ENCODE peak calls at places on chromosomes 5 and 9, in four cellular contexts. One of them, this sample, is unnamed.

GRCh38 chr9:87512321-87512720 is 14.7 kb downstream of the DAPK1 start:
- DNase-seq in brain microvascular endothelial cell: no peak
- DNase-seq in transverse colon: no peak
- DNase-seq in effector memory CD4-positive, alpha-beta T cell: no peak
- DNase-seq in this sample: no peak

GRCh38 chr5:74440341-74440740 is 200.2 kb downstream of the ENC1 start:
- DNase-seq in brain microvascular endothelial cell: no peak
- DNase-seq in transverse colon: no peak
- DNase-seq in effector memory CD4-positive, alpha-beta T cell: no peak
- DNase-seq in this sample: no peak

GRCh38 chr5:122701640-122702523 is 73.0 kb upstream of the SNX2 start:
- DNase-seq in brain microvascular endothelial cell: no peak
- DNase-seq in transverse colon: peak; percentile 9
- DNase-seq in effector memory CD4-positive, alpha-beta T cell: no peak
- DNase-seq in this sample: no peak

GRCh38 chr5:111655169-111655924 is 101.6 kb downstream of the NREP start:
- DNase-seq in brain microvascular endothelial cell: peak; percentile 22
- DNase-seq in transverse colon: no peak
- DNase-seq in effector memory CD4-positive, alpha-beta T cell: no peak
- DNase-seq in this sample: peak; percentile 13

GRCh38 chr5:43231977-43232376 is 40.0 kb downstream of the NIM1K start:
- DNase-seq in brain microvascular endothelial cell: peak; percentile 4
- DNase-seq in transverse colon: no peak
- DNase-seq in effector memory CD4-positive, alpha-beta T cell: no peak
- DNase-seq in this sample: no peak

GRCh38 chr9:128703616-128704355 is 1.5 kb downstream of the PKN3 start:
- DNase-seq in brain microvascular endothelial cell: no peak
- DNase-seq in transverse colon: no peak
- DNase-seq in effector memory CD4-positive, alpha-beta T cell: no peak
- DNase-seq in this sample: no peak

GRCh38 chr5:33894566-33894965 is 2.8 kb upstream of the ADAMTS12 start:
- DNase-seq in brain microvascular endothelial cell: peak; percentile 54
- DNase-seq in transverse colon: no peak
- DNase-seq in effector memory CD4-positive, alpha-beta T cell: no peak
- DNase-seq in this sample: no peak

GRCh38 chr9:126673689-126674364 is 60.1 kb downstream of the LMX1B start:
- DNase-seq in brain microvascular endothelial cell: no peak
- DNase-seq in transverse colon: no peak
- DNase-seq in effector memory CD4-positive, alpha-beta T cell: no peak
- DNase-seq in this sample: peak; percentile 42

GRCh38 chr5:95841914-95842812 is 19.6 kb upstream of the GLRX start:
- DNase-seq in brain microvascular endothelial cell: no peak
- DNase-seq in transverse colon: peak; percentile 56
- DNase-seq in effector memory CD4-positive, alpha-beta T cell: no peak
- DNase-seq in this sample: no peak

GRCh38 chr9:71112866-71113265 is 8.6 kb downstream of the TRPM3 start:
- DNase-seq in brain microvascular endothelial cell: no peak
- DNase-seq in transverse colon: no peak
- DNase-seq in effector memory CD4-positive, alpha-beta T cell: no peak
- DNase-seq in this sample: no peak

GRCh38 chr9:117247271-117247670 is 167.6 kb downstream of the ASTN2 start:
- DNase-seq in brain microvascular endothelial cell: no peak
- DNase-seq in transverse colon: no peak
- DNase-seq in effector memory CD4-positive, alpha-beta T cell: no peak
- DNase-seq in this sample: peak; percentile 19

GRCh38 chr9:92807757-92808725 is 43.4 kb upstream of the BICD2 start:
- DNase-seq in brain microvascular endothelial cell: no peak
- DNase-seq in transverse colon: peak; percentile 11
- DNase-seq in effector memory CD4-positive, alpha-beta T cell: no peak
- DNase-seq in this sample: no peak

GRCh38 chr5:150209020-150209635 is 19.3 kb downstream of the SLC6A7 start:
- DNase-seq in brain microvascular endothelial cell: peak; percentile 83
- DNase-seq in transverse colon: peak; percentile 85
- DNase-seq in effector memory CD4-positive, alpha-beta T cell: no peak
- DNase-seq in this sample: no peak

GRCh38 chr5:55570026-55570425 is 35.3 kb upstream of the PLPP1 start:
- DNase-seq in brain microvascular endothelial cell: peak; percentile 42
- DNase-seq in transverse colon: no peak
- DNase-seq in effector memory CD4-positive, alpha-beta T cell: no peak
- DNase-seq in this sample: no peak

GRCh38 chr9:131366745-131367401 is 27.0 kb upstream of the PRRC2B start:
- DNase-seq in brain microvascular endothelial cell: peak; percentile 38
- DNase-seq in transverse colon: peak; percentile 25
- DNase-seq in effector memory CD4-positive, alpha-beta T cell: no peak
- DNase-seq in this sample: peak; percentile 69

DNA sequence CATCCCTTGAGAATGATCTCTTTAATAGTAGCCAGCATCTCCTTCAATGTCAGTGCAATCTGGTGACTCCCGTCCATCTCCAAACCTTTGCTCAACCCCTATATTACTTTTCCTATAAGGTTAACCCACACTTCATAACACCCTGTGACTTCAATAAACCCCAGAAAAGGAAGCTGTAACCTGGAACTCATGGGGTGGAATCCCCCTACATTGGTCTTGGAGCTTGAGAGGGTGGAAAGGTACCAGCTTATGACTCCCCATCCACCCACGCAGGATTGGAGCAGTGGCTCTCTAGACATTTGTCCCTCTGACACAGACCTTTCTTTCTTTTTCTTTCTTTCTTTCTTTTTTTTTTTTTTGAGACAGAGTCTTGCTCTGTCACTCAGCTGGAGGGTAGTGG is 54.7 kb upstream of the ZFR start:
- DNase-seq in brain microvascular endothelial cell: no peak
- DNase-seq in transverse colon: no peak
- DNase-seq in effector memory CD4-positive, alpha-beta T cell: no peak
- DNase-seq in this sample: no peak
- H3K27me3 ChIP-seq in brain microvascular endothelial cell: peaks cover 4% of the 10 kb centered on the region
- H3K27me3 ChIP-seq in transverse colon: no peaks in the 10 kb centered on the region
- H3K27me3 ChIP-seq in effector memory CD4-positive, alpha-beta T cell: no peaks in the 10 kb centered on the region
- H3K27me3 ChIP-seq in this sample: no peaks in the 10 kb centered on the region

GRCh38 chr5:39584921-39585320 is 160.1 kb upstream of the DAB2 start:
- DNase-seq in brain microvascular endothelial cell: peak; percentile 49
- DNase-seq in transverse colon: no peak
- DNase-seq in effector memory CD4-positive, alpha-beta T cell: no peak
- DNase-seq in this sample: no peak

GRCh38 chr5:39579750-39580149 is 155.0 kb upstream of the DAB2 start:
- DNase-seq in brain microvascular endothelial cell: no peak
- DNase-seq in transverse colon: no peak
- DNase-seq in effector memory CD4-positive, alpha-beta T cell: no peak
- DNase-seq in this sample: no peak

GRCh38 chr5:39580702-39581498 is 156.1 kb upstream of the DAB2 start:
- DNase-seq in brain microvascular endothelial cell: peak; percentile 10
- DNase-seq in transverse colon: no peak
- DNase-seq in effector memory CD4-positive, alpha-beta T cell: no peak
- DNase-seq in this sample: no peak

DNA sequence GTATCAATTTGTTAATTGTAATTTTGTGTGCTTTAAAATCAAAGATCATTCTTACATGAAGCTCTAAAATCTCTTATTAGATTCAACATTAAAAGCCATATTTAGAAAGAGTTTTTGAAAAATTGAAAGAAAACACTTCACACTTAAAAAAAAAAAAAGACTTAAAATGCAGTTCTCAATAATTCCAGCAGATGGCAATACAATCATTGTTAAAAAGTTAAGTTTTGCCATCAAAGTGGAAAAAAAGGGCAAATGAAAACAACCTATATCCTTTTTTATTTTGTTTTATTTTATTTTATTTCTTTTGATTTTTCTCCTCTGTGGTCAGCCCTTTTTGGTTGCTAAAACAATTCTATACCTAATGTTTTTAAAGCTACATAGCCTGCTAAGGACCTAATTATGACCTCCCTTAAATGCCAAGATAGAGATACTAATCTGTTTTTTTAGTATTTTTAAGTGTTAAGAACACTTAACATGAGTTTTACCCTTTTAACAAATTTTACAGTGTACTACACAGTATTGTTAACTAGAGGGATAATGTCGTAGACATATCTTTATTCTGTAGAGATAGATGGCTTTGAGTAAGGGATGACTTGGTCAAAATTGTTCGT is 154.2 kb upstream of the DAB2 start:
- DNase-seq in brain microvascular endothelial cell: no peak
- DNase-seq in transverse colon: no peak
- DNase-seq in effector memory CD4-positive, alpha-beta T cell: no peak
- DNase-seq in this sample: peak; percentile 32
- H3K27me3 ChIP-seq in brain microvascular endothelial cell: no peaks in the 10 kb centered on the region
- H3K27me3 ChIP-seq in transverse colon: no peaks in the 10 kb centered on the region
- H3K27me3 ChIP-seq in effector memory CD4-positive, alpha-beta T cell: no peaks in the 10 kb centered on the region
- H3K27me3 ChIP-seq in this sample: no peaks in the 10 kb centered on the region

GRCh38 chr5:1734908-1735289 is 64.7 kb downstream of the MRPL36 start:
- DNase-seq in brain microvascular endothelial cell: no peak
- DNase-seq in transverse colon: no peak
- DNase-seq in effector memory CD4-positive, alpha-beta T cell: no peak
- DNase-seq in this sample: no peak

GRCh38 chr5:1732238-1732880 is 67.3 kb downstream of the MRPL36 start:
- DNase-seq in brain microvascular endothelial cell: no peak
- DNase-seq in transverse colon: no peak
- DNase-seq in effector memory CD4-positive, alpha-beta T cell: no peak
- DNase-seq in this sample: no peak

GRCh38 chr5:1732955-1733354 is 66.7 kb downstream of the MRPL36 start:
- DNase-seq in brain microvascular endothelial cell: no peak
- DNase-seq in transverse colon: no peak
- DNase-seq in effector memory CD4-positive, alpha-beta T cell: no peak
- DNase-seq in this sample: no peak

GRCh38 chr5:1734271-1734907 is 65.2 kb downstream of the MRPL36 start:
- DNase-seq in brain microvascular endothelial cell: no peak
- DNase-seq in transverse colon: no peak
- DNase-seq in effector memory CD4-positive, alpha-beta T cell: no peak
- DNase-seq in this sample: no peak

GRCh38 chr5:1733369-1733768 is 66.3 kb downstream of the MRPL36 start:
- DNase-seq in brain microvascular endothelial cell: no peak
- DNase-seq in transverse colon: no peak
- DNase-seq in effector memory CD4-positive, alpha-beta T cell: no peak
- DNase-seq in this sample: no peak
- H3K27me3 ChIP-seq in brain microvascular endothelial cell: no peaks in the 10 kb centered on the region
- H3K27me3 ChIP-seq in transverse colon: no peaks in the 10 kb centered on the region
- H3K27me3 ChIP-seq in effector memory CD4-positive, alpha-beta T cell: peaks cover 3% of the 10 kb centered on the region
- H3K27me3 ChIP-seq in this sample: no peaks in the 10 kb centered on the region

DNA sequence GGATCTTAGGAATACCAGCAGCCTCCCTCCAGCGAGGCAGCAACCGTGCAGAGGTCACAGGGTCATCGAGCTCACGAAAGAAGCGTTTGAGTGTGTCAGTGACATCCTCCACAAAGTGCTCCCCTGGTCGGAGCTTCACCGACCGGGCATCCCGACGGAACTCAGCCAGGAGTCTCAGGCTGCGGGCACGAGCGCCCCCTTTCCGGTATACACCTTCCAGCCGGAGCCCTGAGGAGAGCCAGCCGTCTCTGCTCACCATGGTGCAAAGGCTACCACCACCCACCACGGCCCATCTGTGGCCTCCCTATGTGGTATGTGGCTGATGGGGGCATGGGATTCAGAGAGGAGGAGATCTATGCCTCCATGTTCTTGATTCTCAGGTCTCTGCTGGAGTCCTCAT is 10.8 kb upstream of the FCHSD1 start:
- DNase-seq in brain microvascular endothelial cell: no peak
- DNase-seq in transverse colon: no peak
- DNase-seq in effector memory CD4-positive, alpha-beta T cell: no peak
- DNase-seq in this sample: no peak
- H3K27me3 ChIP-seq in brain microvascular endothelial cell: no peaks in the 10 kb centered on the region
- H3K27me3 ChIP-seq in transverse colon: no peaks in the 10 kb centered on the region
- H3K27me3 ChIP-seq in effector memory CD4-positive, alpha-beta T cell: no peaks in the 10 kb centered on the region
- H3K27me3 ChIP-seq in this sample: no peaks in the 10 kb centered on the region

DNA sequence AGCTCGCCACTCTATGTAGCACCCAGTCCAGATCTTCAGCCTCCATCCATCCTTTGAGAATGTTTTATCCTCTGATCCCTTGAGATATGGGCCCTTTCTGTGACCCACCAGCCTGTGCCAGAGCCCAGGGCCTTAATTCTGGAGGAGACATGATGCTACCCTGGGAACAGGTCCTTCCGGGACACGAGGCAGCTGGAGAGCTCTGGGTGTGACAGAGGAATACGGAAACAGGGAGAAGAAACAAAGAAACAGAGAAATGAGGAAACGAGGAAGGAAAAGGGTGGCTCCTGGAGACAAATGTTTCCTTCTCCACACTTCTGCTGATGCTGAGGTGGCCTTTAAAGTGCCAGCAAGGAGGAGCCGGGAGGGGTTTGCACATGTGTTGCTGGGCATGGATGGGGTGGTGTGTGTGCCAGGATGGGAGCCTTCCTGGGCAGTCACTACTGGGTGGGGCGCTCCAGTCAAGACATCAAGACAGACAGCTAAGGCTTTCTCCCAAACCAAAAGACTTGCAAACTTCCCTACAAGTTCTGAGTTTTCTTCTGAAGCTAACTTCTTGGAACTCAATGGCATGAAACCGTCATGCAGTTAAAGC is 22.9 kb upstream of the MARCHF6 start:
- DNase-seq in brain microvascular endothelial cell: no peak
- DNase-seq in transverse colon: no peak
- DNase-seq in effector memory CD4-positive, alpha-beta T cell: no peak
- DNase-seq in this sample: no peak
- H3K27me3 ChIP-seq in brain microvascular endothelial cell: no peaks in the 10 kb centered on the region
- H3K27me3 ChIP-seq in transverse colon: peaks cover 6% of the 10 kb centered on the region
- H3K27me3 ChIP-seq in effector memory CD4-positive, alpha-beta T cell: peaks cover 21% of the 10 kb centered on the region
- H3K27me3 ChIP-seq in this sample: peaks cover 14% of the 10 kb centered on the region

DNA sequence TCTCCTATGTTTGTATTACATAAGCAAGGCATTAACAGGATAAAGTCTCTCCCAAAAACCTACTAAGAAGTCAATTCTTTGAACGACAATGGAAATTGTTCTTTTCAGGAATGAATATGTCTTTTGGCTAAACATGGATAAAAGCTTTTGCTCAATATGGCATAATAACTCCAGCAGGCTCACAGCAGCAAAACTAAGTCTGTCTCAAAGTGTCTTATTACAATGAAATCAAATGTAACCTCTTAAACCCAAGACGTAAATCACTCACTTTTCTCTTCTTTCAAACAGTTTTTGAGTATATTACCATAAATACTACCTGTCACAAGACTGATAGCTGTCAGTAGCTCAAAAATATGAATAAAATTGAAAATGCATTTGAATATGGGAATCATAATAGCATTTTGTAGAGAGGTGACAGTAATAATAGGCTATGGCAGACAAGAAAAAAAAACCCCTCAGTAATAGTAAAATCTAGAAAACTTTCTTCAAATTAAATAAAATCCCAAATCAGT is 41.7 kb upstream of the EFNA5 start:
- DNase-seq in brain microvascular endothelial cell: no peak
- DNase-seq in transverse colon: no peak
- DNase-seq in effector memory CD4-positive, alpha-beta T cell: no peak
- DNase-seq in this sample: no peak
- H3K27me3 ChIP-seq in brain microvascular endothelial cell: no peaks in the 10 kb centered on the region
- H3K27me3 ChIP-seq in transverse colon: no peaks in the 10 kb centered on the region
- H3K27me3 ChIP-seq in effector memory CD4-positive, alpha-beta T cell: no peaks in the 10 kb centered on the region
- H3K27me3 ChIP-seq in this sample: no peaks in the 10 kb centered on the region

GRCh38 chr9:132802121-132802795 is 75.8 kb downstream of the AK8 start:
- DNase-seq in brain microvascular endothelial cell: no peak
- DNase-seq in transverse colon: no peak
- DNase-seq in effector memory CD4-positive, alpha-beta T cell: no peak
- DNase-seq in this sample: no peak
- H3K27me3 ChIP-seq in brain microvascular endothelial cell: peaks cover 25% of the 10 kb centered on the region
- H3K27me3 ChIP-seq in transverse colon: peaks cover 41% of the 10 kb centered on the region
- H3K27me3 ChIP-seq in effector memory CD4-positive, alpha-beta T cell: peaks cover 6% of the 10 kb centered on the region
- H3K27me3 ChIP-seq in this sample: no peaks in the 10 kb centered on the region